ENCODE peak calls at places on chromosomes 1 and 21, in five cellular contexts. One of them, this sample, is unnamed.

GRCh38 chr1:15043934-15044333 is 109.6 kb upstream of the TMEM51 start:
- DNase-seq in neural progenitor cell: no peak
- DNase-seq in cardiac fibroblast: no peak
- DNase-seq in heart left ventricle: no peak
- DNase-seq in Peyer's patch: no peak
- DNase-seq in this sample: no peak

GRCh38 chr1:12690156-12690555 is 25.8 kb upstream of the AADACL3 start:
- DNase-seq in neural progenitor cell: no peak
- DNase-seq in cardiac fibroblast: no peak
- DNase-seq in heart left ventricle: no peak
- DNase-seq in Peyer's patch: no peak
- DNase-seq in this sample: no peak

GRCh38 chr1:109399326-109399957 is 1.7 kb upstream of the SORT1 start:
- DNase-seq in neural progenitor cell: peak; percentile 65
- DNase-seq in cardiac fibroblast: peak; percentile 75
- DNase-seq in heart left ventricle: no peak
- DNase-seq in Peyer's patch: no peak
- DNase-seq in this sample: no peak

GRCh38 chr1:228109962-228110488 is 926 bp upstream of the MRPL55 start:
- DNase-seq in neural progenitor cell: peak; percentile 33
- DNase-seq in cardiac fibroblast: peak; percentile 41
- DNase-seq in heart left ventricle: no peak
- DNase-seq in Peyer's patch: no peak
- DNase-seq in this sample: no peak

GRCh38 chr1:243742814-243743213 is 107.2 kb downstream of the AKT3 start:
- DNase-seq in neural progenitor cell: no peak
- DNase-seq in cardiac fibroblast: peak; percentile 64
- DNase-seq in heart left ventricle: no peak
- DNase-seq in Peyer's patch: no peak
- DNase-seq in this sample: no peak

GRCh38 chr1:236066828-236067386 is 2.0 kb upstream of the NID1 start:
- DNase-seq in neural progenitor cell: no peak
- DNase-seq in cardiac fibroblast: peak; percentile 17
- DNase-seq in heart left ventricle: peak; percentile 86
- DNase-seq in Peyer's patch: no peak
- DNase-seq in this sample: peak; percentile 49

GRCh38 chr1:167232801-167233200 is 12.1 kb downstream of the POU2F1 start:
- DNase-seq in neural progenitor cell: no peak
- DNase-seq in cardiac fibroblast: no peak
- DNase-seq in heart left ventricle: no peak
- DNase-seq in Peyer's patch: no peak
- DNase-seq in this sample: no peak

GRCh38 chr1:147787765-147788164 is 27.4 kb upstream of the GJA5 start:
- DNase-seq in neural progenitor cell: no peak
- DNase-seq in cardiac fibroblast: no peak
- DNase-seq in heart left ventricle: no peak
- DNase-seq in Peyer's patch: no peak
- DNase-seq in this sample: no peak

GRCh38 chr1:44542415-44543063 is 131.7 kb downstream of the TMEM53 start:
- DNase-seq in neural progenitor cell: no peak
- DNase-seq in cardiac fibroblast: no peak
- DNase-seq in heart left ventricle: no peak
- DNase-seq in Peyer's patch: no peak
- DNase-seq in this sample: no peak

GRCh38 chr21:44596068-44596725 is 3.9 kb upstream of the KRTAP10-6 start:
- DNase-seq in neural progenitor cell: no peak
- DNase-seq in cardiac fibroblast: no peak
- DNase-seq in heart left ventricle: no peak
- DNase-seq in Peyer's patch: no peak
- DNase-seq in this sample: no peak

GRCh38 chr1:20139776-20140612 is 871 bp downstream of the PLA2G2F start:
- DNase-seq in neural progenitor cell: no peak
- DNase-seq in cardiac fibroblast: no peak
- DNase-seq in heart left ventricle: no peak
- DNase-seq in Peyer's patch: no peak
- DNase-seq in this sample: no peak

GRCh38 chr21:32412998-32413504 is 545 bp downstream of the EVA1C start:
- DNase-seq in neural progenitor cell: no peak
- DNase-seq in cardiac fibroblast: peak; percentile 49
- DNase-seq in heart left ventricle: peak; percentile 61
- DNase-seq in Peyer's patch: peak; percentile 73
- DNase-seq in this sample: peak; percentile 65

GRCh38 chr1:246787781-246788513 is 63.7 kb downstream of the SCCPDH start:
- DNase-seq in neural progenitor cell: no peak
- DNase-seq in cardiac fibroblast: no peak
- DNase-seq in heart left ventricle: no peak
- DNase-seq in Peyer's patch: no peak
- DNase-seq in this sample: no peak

GRCh38 chr1:8681317-8681650 is 136.2 kb downstream of the RERE start:
- DNase-seq in neural progenitor cell: no peak
- DNase-seq in cardiac fibroblast: no peak
- DNase-seq in heart left ventricle: no peak
- DNase-seq in Peyer's patch: no peak
- DNase-seq in this sample: no peak
- H3K4me3 ChIP-seq in neural progenitor cell: no peak overlapping the region
- H3K4me3 ChIP-seq in cardiac fibroblast: no peak overlapping the region
- H3K4me3 ChIP-seq in heart left ventricle: peak overlapping the region; percentile 39
- H3K4me3 ChIP-seq in Peyer's patch: no peak overlapping the region
- H3K4me3 ChIP-seq in this sample: no peak overlapping the region

GRCh38 chr1:87669671-87670070 is 341.0 kb downstream of the LMO4 start:
- DNase-seq in neural progenitor cell: no peak
- DNase-seq in cardiac fibroblast: no peak
- DNase-seq in heart left ventricle: no peak
- DNase-seq in Peyer's patch: no peak
- DNase-seq in this sample: no peak

GRCh38 chr1:87674791-87675190 is 346.1 kb downstream of the LMO4 start:
- DNase-seq in neural progenitor cell: no peak
- DNase-seq in cardiac fibroblast: no peak
- DNase-seq in heart left ventricle: no peak
- DNase-seq in Peyer's patch: no peak
- DNase-seq in this sample: no peak

GRCh38 chr1:87678221-87678715 is 349.6 kb downstream of the LMO4 start:
- DNase-seq in neural progenitor cell: no peak
- DNase-seq in cardiac fibroblast: no peak
- DNase-seq in heart left ventricle: no peak
- DNase-seq in Peyer's patch: no peak
- DNase-seq in this sample: no peak

DNA sequence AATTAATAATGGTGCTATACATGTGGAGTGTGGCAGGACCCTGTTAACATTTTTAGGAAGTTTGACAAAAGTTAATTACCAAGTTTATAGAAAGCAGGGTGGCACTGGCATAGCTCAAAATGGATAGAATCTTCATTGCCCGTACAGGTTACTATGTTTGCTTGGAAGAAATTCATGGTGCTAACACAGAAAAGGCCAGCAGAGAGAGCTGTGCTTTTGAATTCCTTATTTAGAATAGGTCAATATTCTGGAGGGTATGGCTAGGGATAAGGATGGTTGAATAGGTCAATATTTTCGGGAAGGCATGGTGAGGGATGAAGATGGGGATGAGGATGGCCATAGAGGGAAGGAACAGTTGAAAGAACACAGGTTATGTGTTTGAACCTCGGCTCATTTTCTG is 345.1 kb downstream of the LMO4 start:
- DNase-seq in neural progenitor cell: no peak
- DNase-seq in cardiac fibroblast: peak; percentile 16
- DNase-seq in heart left ventricle: no peak
- DNase-seq in Peyer's patch: no peak
- DNase-seq in this sample: no peak
- TF ChIP-seq CTCF in neural progenitor cell: peak; percentile 21
- TF ChIP-seq CTCF in cardiac fibroblast: peak; percentile 5
- TF ChIP-seq CTCF in heart left ventricle: no peak
- TF ChIP-seq CTCF in Peyer's patch: peak; percentile 14
- TF ChIP-seq CTCF in this sample: no peak

GRCh38 chr1:25543425-25544242 is at the start of gene LDLRAP1:
- DNase-seq in neural progenitor cell: peak; percentile 90
- DNase-seq in cardiac fibroblast: peak; percentile 83
- DNase-seq in heart left ventricle: peak; percentile 83
- DNase-seq in Peyer's patch: peak; percentile 89
- DNase-seq in this sample: peak; percentile 76

GRCh38 chr1:25541425-25541824 is 2.0 kb upstream of the LDLRAP1 start:
- DNase-seq in neural progenitor cell: no peak
- DNase-seq in cardiac fibroblast: no peak
- DNase-seq in heart left ventricle: no peak
- DNase-seq in Peyer's patch: no peak
- DNase-seq in this sample: no peak

GRCh38 chr1:25544243-25544764 is 898 bp downstream of the LDLRAP1 start:
- DNase-seq in neural progenitor cell: no peak
- DNase-seq in cardiac fibroblast: no peak
- DNase-seq in heart left ventricle: no peak
- DNase-seq in Peyer's patch: no peak
- DNase-seq in this sample: no peak

GRCh38 chr1:25541889-25542658 is 1.3 kb upstream of the LDLRAP1 start:
- DNase-seq in neural progenitor cell: no peak
- DNase-seq in cardiac fibroblast: no peak
- DNase-seq in heart left ventricle: no peak
- DNase-seq in Peyer's patch: no peak
- DNase-seq in this sample: no peak

GRCh38 chr1:25543106-25543424 is 341 bp upstream of the LDLRAP1 start:
- DNase-seq in neural progenitor cell: no peak
- DNase-seq in cardiac fibroblast: no peak
- DNase-seq in heart left ventricle: no peak
- DNase-seq in Peyer's patch: no peak
- DNase-seq in this sample: no peak
- H3K4me3 ChIP-seq in neural progenitor cell: peak overlapping the region; percentile 89
- H3K4me3 ChIP-seq in cardiac fibroblast: peak overlapping the region; percentile 17
- H3K4me3 ChIP-seq in heart left ventricle: peak overlapping the region; percentile 92
- H3K4me3 ChIP-seq in Peyer's patch: peak overlapping the region; percentile 89
- H3K4me3 ChIP-seq in this sample: no peak overlapping the region

GRCh38 chr1:119711804-119712341 is at the start of gene PHGDH:
- DNase-seq in neural progenitor cell: peak; percentile 86
- DNase-seq in cardiac fibroblast: peak; percentile 91
- DNase-seq in heart left ventricle: peak; percentile 66
- DNase-seq in Peyer's patch: peak; percentile 59
- DNase-seq in this sample: peak; percentile 79
- TF ChIP-seq CTCF in neural progenitor cell: no peak
- TF ChIP-seq CTCF in cardiac fibroblast: no peak
- TF ChIP-seq CTCF in heart left ventricle: no peak
- TF ChIP-seq CTCF in Peyer's patch: no peak
- TF ChIP-seq CTCF in this sample: no peak

DNA sequence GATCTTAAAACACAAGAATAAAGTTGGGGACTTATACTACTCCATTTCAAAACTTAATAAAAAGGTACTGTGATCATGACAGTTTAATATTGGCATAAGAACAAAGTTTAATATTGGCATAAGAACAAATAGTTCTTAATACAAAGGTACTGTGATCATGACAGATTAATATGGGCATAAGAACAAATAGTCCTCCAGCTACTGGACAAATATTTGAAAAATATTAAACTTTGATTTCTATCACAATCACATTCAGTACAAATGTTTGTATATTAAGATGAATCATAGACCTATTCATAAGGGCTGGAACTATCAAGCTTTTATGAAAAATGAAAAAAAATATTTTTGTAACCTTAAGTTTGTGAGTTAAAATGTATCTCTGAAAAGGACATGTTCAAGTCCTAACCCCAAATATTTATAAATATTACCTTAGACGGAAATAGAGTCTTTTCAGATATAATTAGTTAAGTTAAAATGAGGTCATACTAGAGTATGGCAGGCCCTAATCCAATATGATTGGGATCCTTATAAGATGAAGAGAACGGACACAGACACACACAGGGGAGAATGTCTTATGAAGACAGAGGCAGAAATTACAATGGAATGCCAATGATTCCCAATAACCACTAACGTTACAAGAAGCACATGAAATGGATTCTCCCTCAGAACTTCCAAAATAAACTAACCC is 79.1 kb upstream of the RGS1 start:
- DNase-seq in neural progenitor cell: no peak
- DNase-seq in cardiac fibroblast: no peak
- DNase-seq in heart left ventricle: no peak
- DNase-seq in Peyer's patch: no peak
- DNase-seq in this sample: no peak
- H3K4me3 ChIP-seq in neural progenitor cell: no peak overlapping the region
- H3K4me3 ChIP-seq in cardiac fibroblast: no peak overlapping the region
- H3K4me3 ChIP-seq in heart left ventricle: no peak overlapping the region
- H3K4me3 ChIP-seq in Peyer's patch: no peak overlapping the region
- H3K4me3 ChIP-seq in this sample: no peak overlapping the region

DNA sequence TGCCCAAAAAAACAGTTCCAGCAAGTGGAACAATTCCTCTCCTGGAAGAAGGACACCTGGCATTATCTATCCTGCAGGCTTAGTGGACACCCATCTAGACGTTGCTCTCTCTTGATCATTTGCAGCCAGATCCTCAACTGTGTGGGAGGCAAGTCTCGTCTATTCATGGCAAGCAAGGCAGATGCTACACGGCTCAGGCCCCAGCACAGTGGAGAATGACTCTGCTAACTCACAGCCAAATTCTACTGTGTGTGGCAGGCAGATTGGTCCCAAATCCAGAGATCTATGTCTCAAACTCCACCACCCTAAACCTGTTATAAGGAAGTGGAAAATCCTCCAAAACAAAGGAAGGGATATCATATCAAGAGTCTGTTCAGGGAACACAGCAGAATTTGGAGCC is 7.0 kb downstream of the TNNT2 start:
- DNase-seq in neural progenitor cell: no peak
- DNase-seq in cardiac fibroblast: no peak
- DNase-seq in heart left ventricle: no peak
- DNase-seq in Peyer's patch: no peak
- DNase-seq in this sample: no peak
- TF ChIP-seq CTCF in neural progenitor cell: no peak
- TF ChIP-seq CTCF in cardiac fibroblast: no peak
- TF ChIP-seq CTCF in heart left ventricle: no peak
- TF ChIP-seq CTCF in Peyer's patch: no peak
- TF ChIP-seq CTCF in this sample: no peak